ENCODE peak calls at places on chromosomes 11 and 22, in nine cellular contexts. One of them, this sample, is unnamed.

GRCh38 chr11:107177106-107177477 is 158.8 kb upstream of the GUCY1A2 start:
- DNase-seq in transverse colon: no peak
- DNase-seq in right lobe of liver: no peak
- DNase-seq in body of pancreas: no peak
- DNase-seq in IMR-90: no peak
- DNase-seq in astrocyte: no peak
- DNase-seq in stomach: no peak
- DNase-seq in CD8-positive, alpha-beta T cell: no peak
- DNase-seq in tibial artery: no peak
- DNase-seq in this sample: no peak

GRCh38 chr22:46045459-46046298 is 68.7 kb upstream of the WNT7B start:
- DNase-seq in CD8-positive, alpha-beta T cell: no peak
- DNase-seq in right lobe of liver: peak; percentile 48
- DNase-seq in transverse colon: peak; percentile 17
- DNase-seq in astrocyte: no peak
- DNase-seq in tibial artery: peak; percentile 93
- DNase-seq in body of pancreas: peak; percentile 80
- DNase-seq in stomach: peak; percentile 58
- DNase-seq in IMR-90: no peak
- DNase-seq in this sample: peak; percentile 57

GRCh38 chr11:116843661-116844060 is 6.2 kb upstream of the APOA1 start:
- DNase-seq in astrocyte: no peak
- DNase-seq in body of pancreas: no peak
- DNase-seq in IMR-90: no peak
- DNase-seq in stomach: no peak
- DNase-seq in tibial artery: peak; percentile 51
- DNase-seq in CD8-positive, alpha-beta T cell: no peak
- DNase-seq in transverse colon: no peak
- DNase-seq in right lobe of liver: no peak
- DNase-seq in this sample: no peak

GRCh38 chr11:40241524-40242037 is 1217.9 kb downstream of the LRRC4C start:
- DNase-seq in body of pancreas: no peak
- DNase-seq in stomach: no peak
- DNase-seq in IMR-90: no peak
- DNase-seq in transverse colon: no peak
- DNase-seq in astrocyte: peak; percentile 96
- DNase-seq in right lobe of liver: no peak
- DNase-seq in tibial artery: no peak
- DNase-seq in CD8-positive, alpha-beta T cell: no peak
- DNase-seq in this sample: no peak

GRCh38 chr22:30701872-30702271 is 7.2 kb downstream of the OSBP2 start:
- DNase-seq in transverse colon: no peak
- DNase-seq in astrocyte: peak; percentile 45
- DNase-seq in right lobe of liver: no peak
- DNase-seq in CD8-positive, alpha-beta T cell: no peak
- DNase-seq in body of pancreas: no peak
- DNase-seq in IMR-90: peak; percentile 61
- DNase-seq in stomach: no peak
- DNase-seq in tibial artery: no peak
- DNase-seq in this sample: no peak

GRCh38 chr11:108498046-108498815 is at the start of gene POGLUT3:
- DNase-seq in IMR-90: peak; percentile 49
- DNase-seq in right lobe of liver: peak; percentile 73
- DNase-seq in stomach: peak; percentile 61
- DNase-seq in astrocyte: peak; percentile 50
- DNase-seq in tibial artery: peak; percentile 74
- DNase-seq in CD8-positive, alpha-beta T cell: peak; percentile 27
- DNase-seq in body of pancreas: peak; percentile 55
- DNase-seq in transverse colon: peak; percentile 64
- DNase-seq in this sample: peak; percentile 74

GRCh38 chr11:133337905-133338536 is 194.3 kb downstream of the OPCML start:
- DNase-seq in body of pancreas: no peak
- DNase-seq in right lobe of liver: no peak
- DNase-seq in IMR-90: no peak
- DNase-seq in stomach: no peak
- DNase-seq in astrocyte: no peak
- DNase-seq in transverse colon: no peak
- DNase-seq in tibial artery: no peak
- DNase-seq in CD8-positive, alpha-beta T cell: no peak
- DNase-seq in this sample: no peak

GRCh38 chr11:106216281-106216680 is 138.8 kb downstream of the AASDHPPT start:
- DNase-seq in body of pancreas: peak; percentile 31
- DNase-seq in transverse colon: no peak
- DNase-seq in CD8-positive, alpha-beta T cell: no peak
- DNase-seq in stomach: no peak
- DNase-seq in IMR-90: no peak
- DNase-seq in tibial artery: no peak
- DNase-seq in astrocyte: no peak
- DNase-seq in right lobe of liver: no peak
- DNase-seq in this sample: no peak

GRCh38 chr22:38754247-38755154 is 1.3 kb downstream of the SUN2 start:
- DNase-seq in IMR-90: peak; percentile 43
- DNase-seq in CD8-positive, alpha-beta T cell: no peak
- DNase-seq in body of pancreas: peak; percentile 96
- DNase-seq in tibial artery: peak; percentile 98
- DNase-seq in transverse colon: peak; percentile 73
- DNase-seq in astrocyte: peak; percentile 58
- DNase-seq in right lobe of liver: peak; percentile 68
- DNase-seq in stomach: peak; percentile 92
- DNase-seq in this sample: peak; percentile 85

GRCh38 chr22:48923909-48924475 is 903.7 kb downstream of the BRD1 start:
- DNase-seq in tibial artery: peak; percentile 33
- DNase-seq in IMR-90: no peak
- DNase-seq in stomach: no peak
- DNase-seq in CD8-positive, alpha-beta T cell: no peak
- DNase-seq in transverse colon: no peak
- DNase-seq in astrocyte: no peak
- DNase-seq in body of pancreas: no peak
- DNase-seq in right lobe of liver: no peak
- DNase-seq in this sample: no peak

GRCh38 chr11:65810046-65810868 is 23.4 kb downstream of the OVOL1 start:
- DNase-seq in CD8-positive, alpha-beta T cell: no peak
- DNase-seq in tibial artery: no peak
- DNase-seq in astrocyte: no peak
- DNase-seq in stomach: no peak
- DNase-seq in IMR-90: no peak
- DNase-seq in body of pancreas: no peak
- DNase-seq in right lobe of liver: no peak
- DNase-seq in transverse colon: no peak
- DNase-seq in this sample: no peak

GRCh38 chr22:29380856-29381255 is 7.5 kb downstream of the AP1B1 start:
- DNase-seq in right lobe of liver: no peak
- DNase-seq in astrocyte: no peak
- DNase-seq in tibial artery: no peak
- DNase-seq in body of pancreas: no peak
- DNase-seq in IMR-90: no peak
- DNase-seq in CD8-positive, alpha-beta T cell: no peak
- DNase-seq in transverse colon: no peak
- DNase-seq in stomach: no peak
- DNase-seq in this sample: no peak

GRCh38 chr22:29380032-29380781 is 8.2 kb downstream of the AP1B1 start:
- DNase-seq in body of pancreas: no peak
- DNase-seq in right lobe of liver: no peak
- DNase-seq in astrocyte: no peak
- DNase-seq in tibial artery: no peak
- DNase-seq in transverse colon: no peak
- DNase-seq in stomach: no peak
- DNase-seq in IMR-90: peak; percentile 58
- DNase-seq in CD8-positive, alpha-beta T cell: no peak
- DNase-seq in this sample: no peak

GRCh38 chr22:29379258-29379657 is 9.1 kb downstream of the AP1B1 start:
- DNase-seq in stomach: no peak
- DNase-seq in transverse colon: no peak
- DNase-seq in right lobe of liver: no peak
- DNase-seq in body of pancreas: no peak
- DNase-seq in tibial artery: no peak
- DNase-seq in astrocyte: no peak
- DNase-seq in IMR-90: no peak
- DNase-seq in CD8-positive, alpha-beta T cell: no peak
- DNase-seq in this sample: no peak

GRCh38 chr22:29375436-29376076 is 12.8 kb downstream of the AP1B1 start:
- DNase-seq in stomach: no peak
- DNase-seq in tibial artery: no peak
- DNase-seq in IMR-90: peak; percentile 19
- DNase-seq in transverse colon: no peak
- DNase-seq in body of pancreas: no peak
- DNase-seq in CD8-positive, alpha-beta T cell: no peak
- DNase-seq in astrocyte: no peak
- DNase-seq in right lobe of liver: no peak
- DNase-seq in this sample: no peak

DNA sequence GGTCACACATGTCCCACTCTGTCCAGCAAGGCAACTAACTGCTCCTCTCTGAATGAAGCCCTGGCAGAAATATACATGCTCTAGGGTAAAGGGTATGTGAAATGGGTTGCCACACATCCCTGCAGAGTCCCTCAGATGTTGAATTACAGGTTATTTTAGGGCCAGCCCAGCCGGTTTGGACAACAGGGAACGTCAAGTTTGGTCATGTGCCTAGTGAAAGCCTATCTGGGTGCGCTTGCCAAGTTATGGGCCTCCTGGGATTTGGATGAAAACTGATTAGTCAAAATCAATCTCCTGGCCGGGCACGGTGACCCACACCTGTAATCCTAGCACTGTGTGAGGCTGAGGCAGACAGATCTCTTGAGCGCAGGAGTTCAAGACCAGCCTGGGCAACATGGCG is 10.4 kb downstream of the AP1B1 start:
- DNase-seq in stomach: peak; percentile 80
- DNase-seq in body of pancreas: peak; percentile 91
- DNase-seq in tibial artery: no peak
- DNase-seq in transverse colon: no peak
- DNase-seq in right lobe of liver: peak; percentile 35
- DNase-seq in CD8-positive, alpha-beta T cell: no peak
- DNase-seq in astrocyte: no peak
- DNase-seq in IMR-90: no peak
- DNase-seq in this sample: no peak
- H3K4me1 ChIP-seq in stomach: peaks cover 43% of the 10 kb centered on the region
- H3K4me1 ChIP-seq in body of pancreas: peaks cover 75% of the 10 kb centered on the region
- H3K4me1 ChIP-seq in tibial artery: no peaks in the 10 kb centered on the region
- H3K4me1 ChIP-seq in transverse colon: peaks cover 4% of the 10 kb centered on the region
- H3K4me1 ChIP-seq in right lobe of liver: peaks cover 14% of the 10 kb centered on the region
- H3K4me1 ChIP-seq in CD8-positive, alpha-beta T cell: no peaks in the 10 kb centered on the region
- H3K4me1 ChIP-seq in astrocyte: peaks cover 3% of the 10 kb centered on the region
- H3K4me1 ChIP-seq in IMR-90: peaks cover 3% of the 10 kb centered on the region
- H3K4me1 ChIP-seq in this sample: no peaks in the 10 kb centered on the region

DNA sequence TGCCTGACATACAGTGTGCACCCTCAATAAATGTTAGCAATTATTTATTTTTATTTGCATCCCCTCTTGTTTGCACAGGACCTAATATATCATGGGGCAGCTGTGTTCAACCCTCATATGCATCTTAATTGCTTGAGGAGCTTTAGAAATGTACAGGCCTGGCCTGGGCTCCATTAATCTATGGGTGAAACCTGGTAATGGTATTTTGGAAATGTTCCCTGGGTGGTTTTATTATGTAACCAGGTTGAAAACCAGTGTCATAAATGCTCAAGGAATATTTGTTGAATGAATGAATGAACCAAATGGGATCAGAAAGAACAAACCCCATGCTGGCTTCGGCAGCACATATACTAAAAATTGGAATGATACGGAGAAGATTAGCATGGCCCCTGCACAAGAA is 84.0 kb upstream of the PICALM start:
- DNase-seq in tibial artery: no peak
- DNase-seq in body of pancreas: no peak
- DNase-seq in transverse colon: no peak
- DNase-seq in CD8-positive, alpha-beta T cell: no peak
- DNase-seq in right lobe of liver: no peak
- DNase-seq in IMR-90: no peak
- DNase-seq in stomach: no peak
- DNase-seq in astrocyte: no peak
- DNase-seq in this sample: no peak
- H3K27ac ChIP-seq in tibial artery: peak overlapping the region; percentile 83
- H3K27ac ChIP-seq in body of pancreas: peak overlapping the region; percentile 75
- H3K27ac ChIP-seq in transverse colon: no peak overlapping the region
- H3K27ac ChIP-seq in CD8-positive, alpha-beta T cell: no peak overlapping the region
- H3K27ac ChIP-seq in right lobe of liver: no peak overlapping the region
- H3K27ac ChIP-seq in IMR-90: no peak overlapping the region
- H3K27ac ChIP-seq in stomach: no peak overlapping the region
- H3K27ac ChIP-seq in astrocyte: no peak overlapping the region
- H3K27ac ChIP-seq in this sample: no peak overlapping the region

GRCh38 chr22:17924735-17925727 is 99.3 kb downstream of the MICAL3 start:
- DNase-seq in transverse colon: no peak
- DNase-seq in CD8-positive, alpha-beta T cell: no peak
- DNase-seq in stomach: peak; percentile 60
- DNase-seq in body of pancreas: no peak
- DNase-seq in tibial artery: no peak
- DNase-seq in astrocyte: no peak
- DNase-seq in IMR-90: no peak
- DNase-seq in right lobe of liver: no peak
- DNase-seq in this sample: no peak
- H3K4me1 ChIP-seq in transverse colon: peaks cover 55% of the 10 kb centered on the region
- H3K4me1 ChIP-seq in CD8-positive, alpha-beta T cell: no peaks in the 10 kb centered on the region
- H3K4me1 ChIP-seq in stomach: peaks cover 58% of the 10 kb centered on the region
- H3K4me1 ChIP-seq in body of pancreas: peaks cover 54% of the 10 kb centered on the region
- H3K4me1 ChIP-seq in tibial artery: no peaks in the 10 kb centered on the region
- H3K4me1 ChIP-seq in astrocyte: peaks cover 35% of the 10 kb centered on the region
- H3K4me1 ChIP-seq in IMR-90: peaks cover 28% of the 10 kb centered on the region
- H3K4me1 ChIP-seq in right lobe of liver: peaks cover 42% of the 10 kb centered on the region
- H3K4me1 ChIP-seq in this sample: peaks cover 9% of the 10 kb centered on the region

GRCh38 chr11:102722804-102723203 is 1.9 kb downstream of the MMP8 start:
- DNase-seq in stomach: no peak
- DNase-seq in right lobe of liver: no peak
- DNase-seq in body of pancreas: no peak
- DNase-seq in IMR-90: no peak
- DNase-seq in transverse colon: no peak
- DNase-seq in tibial artery: no peak
- DNase-seq in astrocyte: no peak
- DNase-seq in CD8-positive, alpha-beta T cell: no peak
- DNase-seq in this sample: no peak
- H3K27ac ChIP-seq in stomach: no peak overlapping the region
- H3K27ac ChIP-seq in right lobe of liver: no peak overlapping the region
- H3K27ac ChIP-seq in body of pancreas: no peak overlapping the region
- H3K27ac ChIP-seq in IMR-90: no peak overlapping the region
- H3K27ac ChIP-seq in transverse colon: no peak overlapping the region
- H3K27ac ChIP-seq in tibial artery: no peak overlapping the region
- H3K27ac ChIP-seq in astrocyte: no peak overlapping the region
- H3K27ac ChIP-seq in CD8-positive, alpha-beta T cell: no peak overlapping the region
- H3K27ac ChIP-seq in this sample: no peak overlapping the region

This sample was measured in aorta.